ENCODE peak calls at places on chromosomes 3 and 15, in four cellular contexts. L is IMR-90, S is GM12878, D is K562. G is an unnamed sample.

GRCh38 chr3:123347205-123347604 is 101.7 kb downstream of the ADCY5 start:
- DNase-seq in L (no peak), S (no peak), D (no peak), G (no peak)

GRCh38 chr15:35557012-35557411 is 11.0 kb upstream of the DPH6 start:
- DNase-seq in L (no peak), S (no peak), D (no peak), G (no peak)

GRCh38 chr3:122942937-122943827 is 84.4 kb downstream of the SEMA5B start:
- DNase-seq in L (peak; percentile 40), S (no peak), D (peak; percentile 67), G (peak; percentile 17)

GRCh38 chr3:49133226-49133951 is 539 bp upstream of the LAMB2 start:
- DNase-seq in L (peak; percentile 85), S (no peak), D (peak; percentile 75), G (peak; percentile 92)

GRCh38 chr3:172877011-172877410 is 126.5 kb downstream of the ECT2 start:
- DNase-seq in L (no peak), S (no peak), D (no peak), G (peak; percentile 66)

GRCh38 chr3:57141719-57142118 is 23.4 kb downstream of the IL17RD start:
- DNase-seq in L (no peak), S (no peak), D (no peak), G (no peak)

GRCh38 chr3:7764091-7764490 is 737.5 kb upstream of the LMCD1 start:
- DNase-seq in L (no peak), S (no peak), D (no peak), G (no peak)

GRCh38 chr3:139358857-139359562 is 15.2 kb downstream of the MRPS22 start:
- DNase-seq in L (no peak), S (peak; percentile 11), D (no peak), G (no peak)

GRCh38 chr3:44958406-44958805 is 17.6 kb downstream of the ZDHHC3 start:
- DNase-seq in L (no peak), S (no peak), D (no peak), G (no peak)

GRCh38 chr3:191136347-191136746 is 62.7 kb upstream of the OSTN start:
- DNase-seq in L (peak; percentile 18), S (no peak), D (no peak), G (peak; percentile 63)
- TF ChIP-seq FOS in L (no peak), S (no peak), D (no peak), G (no peak)

GRCh38 chr15:29054171-29055045 is 168.6 kb downstream of the APBA2 start:
- DNase-seq in L (no peak), S (no peak), D (no peak), G (no peak)

GRCh38 chr15:29053006-29053405 is 167.2 kb downstream of the APBA2 start:
- DNase-seq in L (no peak), S (no peak), D (no peak), G (no peak)

GRCh38 chr15:29053661-29054131 is 167.9 kb downstream of the APBA2 start:
- DNase-seq in L (no peak), S (no peak), D (no peak), G (no peak)

GRCh38 chr15:29048011-29048410 is 162.2 kb downstream of the APBA2 start:
- DNase-seq in L (no peak), S (no peak), D (no peak), G (no peak)

GRCh38 chr15:29050870-29051269 is 165.1 kb downstream of the APBA2 start:
- DNase-seq in L (peak; percentile 68), S (no peak), D (no peak), G (no peak)
- H3K27ac ChIP-seq in L (no peak overlapping the region), S (no peak overlapping the region), D (no peak overlapping the region), G (no peak overlapping the region)

GRCh38 chr3:34881026-34881425 is 758.3 kb upstream of the ARPP21 start:
- DNase-seq in L (no peak), S (no peak), D (no peak), G (no peak)
- TF ChIP-seq FOS in L (no peak), S (no peak), D (no peak), G (no peak)

GRCh38 chr3:10518506-10519150 is 13.2 kb upstream of the ATP2B2 start:
- DNase-seq in L (peak; percentile 58), S (no peak), D (no peak), G (no peak)
- H3K27ac ChIP-seq in L (no peak overlapping the region), S (no peak overlapping the region), D (no peak overlapping the region), G (no peak overlapping the region)

GRCh38 chr3:113275876-113276580 is 64.7 kb downstream of the BOC start:
- DNase-seq in L (peak; percentile 41), S (peak; percentile 25), D (no peak), G (peak; percentile 2)

GRCh38 chr3:113273604-113274003 is 62.2 kb downstream of the BOC start:
- DNase-seq in L (no peak), S (no peak), D (no peak), G (no peak)

GRCh38 chr3:113274425-113274824 is 63.1 kb downstream of the BOC start:
- DNase-seq in L (no peak), S (no peak), D (no peak), G (no peak)

GRCh38 chr3:113276581-113277080 is 65.3 kb downstream of the BOC start:
- DNase-seq in L (peak; percentile 16), S (no peak), D (no peak), G (no peak)

DNA sequence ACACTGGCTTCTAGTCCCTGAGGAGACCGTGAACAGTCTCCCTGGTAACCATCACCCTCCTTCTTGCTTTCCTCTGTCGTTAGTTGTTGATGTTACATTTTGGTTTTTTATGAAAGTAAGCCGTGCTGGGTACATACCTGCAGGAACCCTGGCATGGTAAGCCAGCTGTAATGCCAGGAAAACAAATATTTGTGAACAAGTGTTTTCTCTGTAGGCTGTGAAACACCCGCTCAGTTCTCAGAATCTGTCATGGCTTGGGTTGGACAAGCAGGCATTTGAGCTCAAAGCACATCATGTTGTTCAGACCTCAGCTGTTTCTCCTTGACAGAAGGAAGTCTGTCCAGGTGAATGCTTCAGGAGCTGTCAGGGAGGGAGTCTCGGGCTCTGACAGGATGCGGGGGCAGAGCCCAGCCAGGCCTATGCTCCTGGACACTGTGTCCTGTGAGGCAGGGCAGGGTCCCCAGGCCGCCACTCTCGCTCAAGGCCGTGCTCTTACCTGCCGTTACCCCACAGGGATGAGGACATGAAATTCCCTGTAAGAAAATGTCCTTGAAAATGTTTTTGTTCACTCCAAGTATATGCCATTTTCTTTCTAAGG is 63.7 kb downstream of the BOC start:
- DNase-seq in L (no peak), S (no peak), D (no peak), G (no peak)
- TF ChIP-seq FOS in L (no peak), S (no peak), D (no peak), G (no peak)

GRCh38 chr3:32304510-32304909 is 66.0 kb downstream of the CMTM8 start:
- DNase-seq in L (no peak), S (no peak), D (no peak), G (no peak)
- H3K27ac ChIP-seq in L (no peak overlapping the region), S (no peak overlapping the region), D (no peak overlapping the region), G (no peak overlapping the region)